ENCODE peak calls at places on chromosome 21, in six cellular contexts. One of them, this sample, is unnamed. For H3K4me1, the result is how much of the 10 kb centered on the place peaks cover.

GRCh38 chr21:29025328-29025713 is 853 bp downstream of the USP16 start:
- DNase-seq in H9: no peak
- DNase-seq in IMR-90: peak
- DNase-seq in H1: no peak
- DNase-seq in mesenchymal stem cell: peak
- DNase-seq in trophoblast cell: peak
- DNase-seq in this sample: no peak

GRCh38 chr21:26761174-26761915 is 83.9 kb downstream of the ADAMTS1 start:
- DNase-seq in H9: no peak
- DNase-seq in mesenchymal stem cell: no peak
- DNase-seq in IMR-90: no peak
- DNase-seq in H1: no peak
- DNase-seq in trophoblast cell: peak
- DNase-seq in this sample: no peak

GRCh38 chr21:35045539-35046222 is 3.4 kb downstream of the RUNX1 start:
- DNase-seq in trophoblast cell: no peak
- DNase-seq in H9: no peak
- DNase-seq in IMR-90: no peak
- DNase-seq in H1: no peak
- DNase-seq in mesenchymal stem cell: no peak
- DNase-seq in this sample: no peak

GRCh38 chr21:14243461-14243860 is 27.5 kb downstream of the RBM11 start:
- DNase-seq in IMR-90: no peak
- DNase-seq in trophoblast cell: no peak
- DNase-seq in H1: no peak
- DNase-seq in mesenchymal stem cell: no peak
- DNase-seq in H9: no peak
- DNase-seq in this sample: no peak

GRCh38 chr21:24023402-24023801 is 1583.9 kb downstream of the MRPL39 start:
- DNase-seq in IMR-90: peak
- DNase-seq in trophoblast cell: no peak
- DNase-seq in H1: no peak
- DNase-seq in mesenchymal stem cell: no peak
- DNase-seq in H9: no peak
- DNase-seq in this sample: no peak

GRCh38 chr21:22892757-22893156 is 1894.5 kb downstream of the NCAM2 start:
- DNase-seq in mesenchymal stem cell: no peak
- DNase-seq in H1: no peak
- DNase-seq in IMR-90: no peak
- DNase-seq in H9: no peak
- DNase-seq in trophoblast cell: no peak
- DNase-seq in this sample: no peak

GRCh38 chr21:36010801-36011200 is 49.5 kb downstream of the SETD4 start:
- DNase-seq in IMR-90: no peak
- DNase-seq in H9: no peak
- DNase-seq in mesenchymal stem cell: no peak
- DNase-seq in H1: no peak
- DNase-seq in trophoblast cell: no peak
- DNase-seq in this sample: no peak

GRCh38 chr21:30680586-30680985 is 37.9 kb downstream of the KRTAP20-3 start:
- DNase-seq in H9: no peak
- DNase-seq in H1: no peak
- DNase-seq in trophoblast cell: no peak
- DNase-seq in IMR-90: no peak
- DNase-seq in mesenchymal stem cell: no peak
- DNase-seq in this sample: no peak

GRCh38 chr21:33305344-33305671 is 19.5 kb upstream of the IFNAR1 start:
- DNase-seq in trophoblast cell: no peak
- DNase-seq in mesenchymal stem cell: no peak
- DNase-seq in H1: no peak
- DNase-seq in H9: no peak
- DNase-seq in IMR-90: no peak
- DNase-seq in this sample: no peak

GRCh38 chr21:42555756-42556438 is 42.2 kb downstream of the SLC37A1 start:
- DNase-seq in H1: no peak
- DNase-seq in IMR-90: no peak
- DNase-seq in mesenchymal stem cell: no peak
- DNase-seq in H9: no peak
- DNase-seq in trophoblast cell: no peak
- DNase-seq in this sample: no peak

GRCh38 chr21:15964181-15964855 is 234.5 kb downstream of the USP25 start:
- DNase-seq in H1: no peak
- DNase-seq in trophoblast cell: no peak
- DNase-seq in mesenchymal stem cell: no peak
- DNase-seq in IMR-90: no peak
- DNase-seq in H9: no peak
- DNase-seq in this sample: no peak

GRCh38 chr21:39588884-39589283 is 23.9 kb upstream of the B3GALT5 start:
- DNase-seq in H1: no peak
- DNase-seq in H9: no peak
- DNase-seq in trophoblast cell: no peak
- DNase-seq in mesenchymal stem cell: no peak
- DNase-seq in IMR-90: no peak
- DNase-seq in this sample: no peak

GRCh38 chr21:33428669-33429068 is 25.5 kb downstream of the IFNGR2 start:
- DNase-seq in mesenchymal stem cell: no peak
- DNase-seq in H1: no peak
- DNase-seq in IMR-90: no peak
- DNase-seq in trophoblast cell: no peak
- DNase-seq in H9: no peak
- DNase-seq in this sample: no peak

GRCh38 chr21:42508371-42508770 is 5.3 kb upstream of the SLC37A1 start:
- DNase-seq in H1: no peak
- DNase-seq in IMR-90: no peak
- DNase-seq in H9: no peak
- DNase-seq in mesenchymal stem cell: no peak
- DNase-seq in trophoblast cell: peak
- DNase-seq in this sample: no peak

GRCh38 chr21:36075953-36076352 is 6.1 kb downstream of the CBR1 start:
- DNase-seq in mesenchymal stem cell: no peak
- DNase-seq in H1: no peak
- DNase-seq in IMR-90: no peak
- DNase-seq in trophoblast cell: no peak
- DNase-seq in H9: no peak
- DNase-seq in this sample: no peak

GRCh38 chr21:42460391-42461184 is 35.4 kb downstream of the RSPH1 start:
- DNase-seq in mesenchymal stem cell: no peak
- DNase-seq in trophoblast cell: peak
- DNase-seq in H1: no peak
- DNase-seq in H9: peak
- DNase-seq in IMR-90: no peak
- DNase-seq in this sample: no peak

GRCh38 chr21:33751120-33751519 is 108.8 kb downstream of the ITSN1 start:
- DNase-seq in trophoblast cell: peak
- DNase-seq in IMR-90: peak
- DNase-seq in mesenchymal stem cell: peak
- DNase-seq in H9: no peak
- DNase-seq in H1: no peak
- DNase-seq in this sample: no peak

GRCh38 chr21:25963186-25963585 is 207.4 kb downstream of the APP start:
- DNase-seq in H9: no peak
- DNase-seq in H1: no peak
- DNase-seq in IMR-90: peak
- DNase-seq in trophoblast cell: peak
- DNase-seq in mesenchymal stem cell: peak
- DNase-seq in this sample: no peak

GRCh38 chr21:43328591-43329360 is 98.2 kb downstream of the SIK1 start:
- DNase-seq in IMR-90: no peak
- DNase-seq in trophoblast cell: no peak
- DNase-seq in H1: no peak
- DNase-seq in mesenchymal stem cell: no peak
- DNase-seq in H9: no peak
- DNase-seq in this sample: no peak

GRCh38 chr21:15455819-15456462 is 273.8 kb upstream of the USP25 start:
- DNase-seq in trophoblast cell: no peak
- DNase-seq in mesenchymal stem cell: no peak
- DNase-seq in IMR-90: no peak
- DNase-seq in H1: no peak
- DNase-seq in H9: no peak
- DNase-seq in this sample: no peak

GRCh38 chr21:42537106-42537742 is 23.6 kb downstream of the SLC37A1 start:
- DNase-seq in IMR-90: no peak
- DNase-seq in H9: no peak
- DNase-seq in trophoblast cell: no peak
- DNase-seq in mesenchymal stem cell: peak
- DNase-seq in H1: no peak
- DNase-seq in this sample: no peak

GRCh38 chr21:36125513-36126121 is 9.3 kb upstream of the CBR3 start:
- DNase-seq in trophoblast cell: peak
- DNase-seq in H9: no peak
- DNase-seq in mesenchymal stem cell: peak
- DNase-seq in IMR-90: peak
- DNase-seq in H1: no peak
- DNase-seq in this sample: no peak

GRCh38 chr21:39667353-39667891 is 54.7 kb downstream of the B3GALT5 start:
- DNase-seq in H1: no peak
- DNase-seq in IMR-90: no peak
- DNase-seq in mesenchymal stem cell: no peak
- DNase-seq in H9: no peak
- DNase-seq in trophoblast cell: no peak
- DNase-seq in this sample: no peak

GRCh38 chr21:27382404-27382803 is 415.5 kb upstream of the ADAMTS5 start:
- DNase-seq in H9: no peak
- DNase-seq in trophoblast cell: no peak
- DNase-seq in H1: no peak
- DNase-seq in mesenchymal stem cell: no peak
- DNase-seq in IMR-90: peak
- DNase-seq in this sample: no peak

GRCh38 chr21:37062592-37062933 is 10.3 kb downstream of the PIGP start:
- DNase-seq in IMR-90: no peak
- DNase-seq in mesenchymal stem cell: no peak
- DNase-seq in trophoblast cell: no peak
- DNase-seq in H1: no peak
- DNase-seq in H9: no peak
- DNase-seq in this sample: no peak

GRCh38 chr21:33441489-33442477 is 38.0 kb downstream of the TMEM50B start:
- DNase-seq in trophoblast cell: peak
- DNase-seq in H1: no peak
- DNase-seq in IMR-90: peak
- DNase-seq in mesenchymal stem cell: peak
- DNase-seq in H9: no peak
- DNase-seq in this sample: no peak

GRCh38 chr21:30979054-30979453 is 59.2 kb downstream of the KRTAP19-8 start:
- DNase-seq in H9: no peak
- DNase-seq in trophoblast cell: no peak
- DNase-seq in mesenchymal stem cell: no peak
- DNase-seq in H1: no peak
- DNase-seq in IMR-90: no peak
- DNase-seq in this sample: no peak

GRCh38 chr21:25573409-25574206 is 33.7 kb downstream of the MRPL39 start:
- DNase-seq in H9: no peak
- DNase-seq in mesenchymal stem cell: peak
- DNase-seq in trophoblast cell: peak
- DNase-seq in IMR-90: peak
- DNase-seq in H1: no peak
- DNase-seq in this sample: no peak

GRCh38 chr21:29892379-29892778 is 47.4 kb downstream of the GRIK1 start:
- DNase-seq in H9: no peak
- DNase-seq in IMR-90: no peak
- DNase-seq in H1: no peak
- DNase-seq in mesenchymal stem cell: no peak
- DNase-seq in trophoblast cell: no peak
- DNase-seq in this sample: no peak

GRCh38 chr21:36141513-36141925 is 6.6 kb downstream of the CBR3 start:
- DNase-seq in H1: peak
- DNase-seq in mesenchymal stem cell: peak
- DNase-seq in trophoblast cell: peak
- DNase-seq in H9: peak
- DNase-seq in IMR-90: peak
- DNase-seq in this sample: peak

GRCh38 chr21:25733859-25734653 is 648 bp downstream of the ATP5PF start:
- DNase-seq in H1: no peak
- DNase-seq in H9: no peak
- DNase-seq in trophoblast cell: peak
- DNase-seq in mesenchymal stem cell: peak
- DNase-seq in IMR-90: peak
- DNase-seq in this sample: no peak

GRCh38 chr21:40905251-40905650 is 58.3 kb upstream of the DSCAM start:
- DNase-seq in mesenchymal stem cell: no peak
- DNase-seq in H9: no peak
- DNase-seq in trophoblast cell: no peak
- DNase-seq in IMR-90: no peak
- DNase-seq in H1: no peak
- DNase-seq in this sample: no peak
- H3K14ac ChIP-seq in mesenchymal stem cell: no peak
- H3K14ac ChIP-seq in H9: no peak
- H3K14ac ChIP-seq in trophoblast cell: no peak
- H3K14ac ChIP-seq in IMR-90: no peak
- H3K14ac ChIP-seq in H1: no peak
- H3K14ac ChIP-seq in this sample: no peak

DNA sequence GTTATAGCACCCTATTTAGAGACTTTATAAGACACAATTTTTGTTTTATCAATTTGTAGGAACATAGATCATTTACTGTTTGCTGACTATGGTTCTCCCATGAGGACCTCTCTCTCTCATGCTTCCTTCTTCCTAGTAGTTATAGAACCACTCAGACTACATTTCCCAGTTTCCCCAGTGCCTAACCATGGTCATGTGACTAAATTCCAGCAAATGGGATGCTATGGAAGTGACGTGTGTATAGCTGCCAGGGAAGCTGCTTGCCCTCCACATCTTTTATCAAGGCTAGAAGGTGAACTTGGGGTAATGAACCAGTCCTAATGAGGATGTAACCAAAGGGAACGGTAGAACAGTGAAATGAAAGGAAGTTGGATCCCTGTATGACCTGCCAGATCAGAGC is 184.1 kb downstream of the MIS18A start:
- DNase-seq in H1: no peak
- DNase-seq in trophoblast cell: peak
- DNase-seq in H9: peak
- DNase-seq in mesenchymal stem cell: peak
- DNase-seq in IMR-90: peak
- DNase-seq in this sample: no peak
- H3K4me1 ChIP-seq in H1: under half
- H3K4me1 ChIP-seq in trophoblast cell: under half
- H3K4me1 ChIP-seq in H9: under half
- H3K4me1 ChIP-seq in mesenchymal stem cell: under half
- H3K4me1 ChIP-seq in IMR-90: under half
- H3K4me1 ChIP-seq in this sample: under half

DNA sequence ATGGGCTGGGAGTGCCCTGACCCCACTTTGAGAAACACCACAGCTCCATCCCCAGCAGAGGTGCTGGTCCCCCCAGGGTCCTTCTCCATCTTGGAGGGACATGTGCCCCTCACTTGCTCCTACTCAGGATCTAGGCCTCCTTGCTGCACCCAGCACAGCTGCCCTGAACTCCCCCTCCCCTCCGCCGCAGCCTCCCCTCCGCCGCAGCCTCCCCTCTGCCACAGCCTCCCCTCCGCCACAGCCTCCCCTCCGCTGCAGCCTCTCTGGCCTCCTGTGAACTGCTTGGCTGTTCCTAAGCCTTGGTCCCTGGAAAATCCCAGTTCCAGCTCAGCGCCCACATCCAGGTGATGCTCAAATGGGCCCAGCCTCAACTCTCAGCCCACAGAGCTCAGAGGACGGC is 15.9 kb upstream of the TSPEAR start:
- DNase-seq in mesenchymal stem cell: no peak
- DNase-seq in IMR-90: no peak
- DNase-seq in H9: no peak
- DNase-seq in trophoblast cell: no peak
- DNase-seq in H1: no peak
- DNase-seq in this sample: no peak
- H3K14ac ChIP-seq in mesenchymal stem cell: no peak
- H3K14ac ChIP-seq in IMR-90: no peak
- H3K14ac ChIP-seq in H9: no peak
- H3K14ac ChIP-seq in trophoblast cell: no peak
- H3K14ac ChIP-seq in H1: no peak
- H3K14ac ChIP-seq in this sample: no peak

GRCh38 chr21:45992311-45993209 is 11.0 kb downstream of the COL6A1 start:
- DNase-seq in trophoblast cell: no peak
- DNase-seq in H9: no peak
- DNase-seq in IMR-90: no peak
- DNase-seq in H1: no peak
- DNase-seq in mesenchymal stem cell: no peak
- DNase-seq in this sample: no peak
- H3K4me1 ChIP-seq in trophoblast cell: under half
- H3K4me1 ChIP-seq in H9: under half
- H3K4me1 ChIP-seq in IMR-90: under half
- H3K4me1 ChIP-seq in H1: under half
- H3K4me1 ChIP-seq in mesenchymal stem cell: under half
- H3K4me1 ChIP-seq in this sample: under half